ENCODE peak calls at places on chromosomes 11 and 22, in four cellular contexts. X is kidney, B is HAP-1, T is cardiac muscle cell. V is an unnamed sample.

GRCh38 chr11:116328851-116329250 is 443.9 kb downstream of the BUD13 start:
- DNase-seq in B (no peak), T (no peak), X (no peak), V (no peak)

GRCh38 chr22:28175730-28176492 is 256.9 kb upstream of the PITPNB start:
- DNase-seq in B (no peak), T (no peak), X (no peak), V (no peak)

GRCh38 chr11:18737642-18738041 is 11.7 kb upstream of the IGSF22 start:
- DNase-seq in T (no peak), B (no peak), X (no peak), V (no peak)

GRCh38 chr22:46196268-46196667 is 45.9 kb downstream of the PPARA start:
- DNase-seq in X (no peak), T (no peak), B (no peak), V (no peak)

GRCh38 chr11:88979641-88980040 is 86.1 kb downstream of the GRM5 start:
- DNase-seq in X (no peak), B (no peak), T (no peak), V (no peak)

GRCh38 chr11:5922749-5923426 is 19.2 kb upstream of the OR56A3 start:
- DNase-seq in B (no peak), T (no peak), X (no peak), V (no peak)

GRCh38 chr22:27107824-27108223 is 450.4 kb downstream of the MIAT start:
- DNase-seq in B (no peak), T (no peak), X (peak; percentile 87), V (no peak)

GRCh38 chr11:120343429-120343828 is 7.2 kb downstream of the ARHGEF12 start:
- DNase-seq in X (no peak), T (no peak), B (no peak), V (no peak)

GRCh38 chr11:95661159-95661558 is 128.4 kb downstream of the FAM76B start:
- DNase-seq in T (no peak), X (no peak), B (no peak), V (no peak)

GRCh38 chr11:68690671-68691401 is 6.5 kb downstream of the GAL start:
- DNase-seq in B (peak; percentile 6), T (no peak), X (no peak), V (no peak)

GRCh38 chr11:76159983-76160661 is 46.2 kb downstream of the WNT11 start:
- DNase-seq in T (no peak), X (peak; percentile 59), B (no peak), V (no peak)

GRCh38 chr11:69382131-69383128 is 88.5 kb downstream of the MYEOV start:
- DNase-seq in B (peak; percentile 12), T (no peak), X (peak; percentile 65), V (no peak)

GRCh38 chr11:65499713-65500261 is 942 bp downstream of the MALAT1 start:
- DNase-seq in T (no peak), X (no peak), B (no peak), V (no peak)

GRCh38 chr22:47307326-47307725 is 544.9 kb downstream of the TBC1D22A start:
- DNase-seq in B (no peak), T (no peak), X (no peak), V (no peak)

GRCh38 chr22:47309476-47309875 is 547.0 kb downstream of the TBC1D22A start:
- DNase-seq in B (no peak), T (no peak), X (no peak), V (no peak)

GRCh38 chr22:47307812-47308211 is 545.4 kb downstream of the TBC1D22A start:
- DNase-seq in T (no peak), B (no peak), X (no peak), V (no peak)

GRCh38 chr22:47309946-47310345 is 547.5 kb downstream of the TBC1D22A start:
- DNase-seq in T (no peak), X (no peak), B (no peak), V (no peak)

DNA sequence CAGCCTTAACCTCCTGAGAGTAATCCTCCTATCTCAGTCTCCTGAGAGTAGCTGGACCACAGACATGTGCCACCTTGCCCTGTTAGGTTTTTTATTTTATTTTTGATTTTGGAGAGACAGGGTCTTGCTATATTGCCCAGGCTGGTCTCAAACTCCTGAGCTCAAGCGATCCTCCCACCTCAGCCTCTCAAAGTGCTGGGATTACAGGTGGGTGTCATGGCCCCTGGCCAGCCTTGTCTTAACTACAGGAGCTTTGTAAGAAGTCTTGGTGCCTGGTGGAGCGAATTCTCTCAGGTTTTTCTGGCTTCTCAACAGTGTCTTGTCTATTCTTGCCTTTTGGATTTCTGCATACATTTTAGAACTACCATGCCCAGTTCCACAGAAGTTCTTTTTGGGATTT is 546.4 kb downstream of the TBC1D22A start:
- DNase-seq in X (no peak), B (no peak), T (no peak), V (no peak)
- H3K9me3 ChIP-seq in X (no peaks in the 10 kb centered on the region), B (no peaks in the 10 kb centered on the region), T (no peaks in the 10 kb centered on the region), V (no peaks in the 10 kb centered on the region)

GRCh38 chr11:86288776-86289507 is 13.1 kb upstream of the HIKESHI start:
- DNase-seq in B (no peak), X (no peak), T (no peak), V (no peak)

GRCh38 chr11:86292912-86293606 is 9.0 kb upstream of the HIKESHI start:
- DNase-seq in T (no peak), B (no peak), X (no peak), V (no peak)

GRCh38 chr11:86291466-86292262 is 10.4 kb upstream of the HIKESHI start:
- DNase-seq in T (peak; percentile 64), X (no peak), B (peak; percentile 78), V (peak; percentile 32)

DNA sequence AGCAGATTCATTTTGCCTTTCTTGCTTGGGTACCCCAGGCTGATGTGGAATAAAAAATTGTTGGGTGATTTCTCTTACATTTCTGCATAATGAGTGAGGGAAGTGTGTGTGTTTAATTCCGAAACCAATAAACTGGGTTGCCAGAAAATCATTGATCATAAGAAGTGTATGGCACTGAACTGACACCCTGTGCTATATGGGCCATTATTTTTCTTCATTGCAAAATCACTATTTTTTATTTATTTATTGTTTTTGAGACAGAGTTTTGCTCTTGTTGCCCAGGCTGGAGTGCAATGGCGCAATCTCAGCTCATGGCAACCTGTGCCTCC is 14.6 kb upstream of the HIKESHI start:
- DNase-seq in X (no peak), T (no peak), B (no peak), V (no peak)
- H3K4me3 ChIP-seq in X (no peak overlapping the region), T (no peak overlapping the region), B (no peak overlapping the region), V (no peak overlapping the region)

GRCh38 chr22:48424201-48424627 is 1403.5 kb downstream of the BRD1 start:
- DNase-seq in T (no peak), B (no peak), X (no peak), V (no peak)
- H3K9me3 ChIP-seq in T (no peaks in the 10 kb centered on the region), B (no peaks in the 10 kb centered on the region), X (no peaks in the 10 kb centered on the region), V (no peaks in the 10 kb centered on the region)

GRCh38 chr11:61587541-61587941 is 6.7 kb upstream of the SYT7 start:
- DNase-seq in T (peak; percentile 70), B (no peak), X (no peak), V (peak; percentile 47)
- H3K4me3 ChIP-seq in T (peak overlapping the region; percentile 20), B (no peak overlapping the region), X (no peak overlapping the region), V (peak overlapping the region; percentile 40)

DNA sequence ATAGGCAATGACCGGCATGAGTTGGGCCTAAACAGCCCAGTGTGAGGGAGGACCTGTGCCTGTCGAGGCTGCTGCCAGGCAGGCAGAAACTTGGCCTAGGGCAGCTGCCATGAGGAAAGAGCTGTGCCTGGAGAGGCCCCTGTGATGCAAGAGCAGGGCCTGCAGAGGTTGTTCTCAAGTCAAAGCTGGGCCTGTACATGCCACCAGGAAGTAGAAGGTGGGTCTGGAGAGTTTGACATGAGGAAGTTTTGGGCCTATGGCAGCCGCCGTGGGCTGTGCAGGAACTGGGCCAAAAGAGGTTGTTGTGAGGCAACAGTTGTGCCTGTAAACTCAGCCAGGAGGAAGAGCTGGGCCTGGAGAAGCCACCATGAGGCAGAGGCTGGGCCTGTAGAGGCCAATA is 43.2 kb downstream of the OR4C45 start:
- DNase-seq in T (no peak), B (no peak), X (no peak), V (no peak)
- H3K9me3 ChIP-seq in T (no peaks in the 10 kb centered on the region), B (no peaks in the 10 kb centered on the region), X (peaks cover 4% of the 10 kb centered on the region), V (peaks cover 50% of the 10 kb centered on the region)